ENCODE peak calls at places on chromosomes 16 and 17, in six cellular contexts. U is A549, T is HFF-Myc, M is GM12865, P is lower leg skin, J is fibroblast of lung. Z is an unnamed sample.
A peak's percentile ranks its signal among the peaks of the same experiment; 100 is the strongest.

GRCh38 chr17:49958723-49959122 is 10.3 kb upstream of the DLX4 start:
- DNase-seq in U (no peak), T (no peak), M (no peak), P (no peak), J (no peak), Z (no peak)

GRCh38 chr16:12178251-12178990 is 201.9 kb downstream of the SNX29 start:
- DNase-seq in U (no peak), T (no peak), M (no peak), P (no peak), J (peak; percentile 62), Z (no peak)

GRCh38 chr17:17759164-17759563 is 77.6 kb downstream of the SREBF1 start:
- DNase-seq in U (no peak), T (no peak), M (no peak), P (no peak), J (no peak), Z (no peak)

GRCh38 chr16:56193951-56194726 is 2.9 kb downstream of the GNAO1 start:
- DNase-seq in U (peak; percentile 53), T (no peak), M (peak; percentile 39), P (peak; percentile 93), J (peak; percentile 54), Z (peak; percentile 98)

GRCh38 chr17:67260051-67260987 is 15.3 kb upstream of the HELZ start:
- DNase-seq in U (peak; percentile 48), T (peak; percentile 38), M (peak; percentile 24), P (no peak), J (peak; percentile 95), Z (no peak)

GRCh38 chr17:35612924-35613521 is 25.9 kb downstream of the AP2B1 start:
- DNase-seq in U (peak; percentile 68), T (peak; percentile 15), M (peak; percentile 55), P (no peak), J (peak; percentile 76), Z (peak; percentile 30)

GRCh38 chr16:86534779-86535605 is 20.0 kb downstream of the MTHFSD start:
- DNase-seq in U (no peak), T (no peak), M (no peak), P (no peak), J (peak; percentile 21), Z (no peak)

GRCh38 chr17:50037321-50038107 is 18.4 kb upstream of the ITGA3 start:
- DNase-seq in U (peak; percentile 77), T (no peak), M (no peak), P (peak; percentile 84), J (peak; percentile 94), Z (no peak)

GRCh38 chr16:24776486-24777220 is 47.2 kb downstream of the TNRC6A start:
- DNase-seq in U (no peak), T (no peak), M (no peak), P (no peak), J (peak; percentile 37), Z (no peak)

DNA sequence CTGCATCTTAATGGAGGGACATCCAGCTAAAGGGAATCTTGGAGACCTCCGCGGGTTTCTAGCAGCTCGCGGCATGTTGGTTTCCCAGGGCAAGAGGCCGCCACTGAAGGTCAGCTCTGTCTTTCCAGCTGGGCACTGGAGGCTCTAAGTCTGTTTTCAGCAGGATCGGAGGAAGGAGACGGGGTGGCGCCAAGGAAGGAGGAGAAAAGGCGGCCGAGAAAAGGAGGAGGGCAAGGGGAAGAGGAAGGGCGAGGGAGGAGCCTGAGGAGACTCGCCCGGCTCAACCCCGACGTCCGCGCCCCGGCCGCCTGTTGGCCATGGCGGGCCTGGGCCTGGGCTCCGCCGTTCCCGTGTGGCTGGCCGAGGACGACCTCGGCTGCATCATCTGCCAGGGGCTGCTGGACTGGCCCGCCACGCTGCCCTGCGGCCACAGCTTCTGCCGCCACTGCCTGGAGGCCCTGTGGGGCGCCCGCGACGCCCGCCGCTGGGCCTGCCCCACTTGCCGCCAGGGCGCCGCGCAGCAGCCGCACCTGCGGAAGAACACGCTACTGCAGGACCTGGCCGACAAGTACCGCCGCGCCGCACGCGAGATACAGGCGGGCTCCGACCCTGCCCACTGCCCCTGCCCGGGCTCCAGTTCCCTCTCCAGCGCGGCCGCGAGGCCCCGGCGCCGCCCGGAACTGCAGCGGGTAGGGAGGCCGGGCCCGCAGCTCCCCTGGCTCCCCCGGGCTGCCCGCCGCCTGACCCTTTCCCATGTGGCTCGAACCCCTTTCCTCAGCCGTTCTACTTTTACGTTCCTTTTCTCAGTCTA is at the start of gene RNF135:
- DNase-seq in U (peak; percentile 95), T (peak; percentile 42), M (peak; percentile 90), P (peak; percentile 95), J (peak; percentile 86), Z (peak; percentile 67)
- TF ChIP-seq CTCF in U (no peak), T (peak; percentile 4), M (peak; percentile 17), P (no peak), J (peak; percentile 1), Z (peak; percentile 20)

DNA sequence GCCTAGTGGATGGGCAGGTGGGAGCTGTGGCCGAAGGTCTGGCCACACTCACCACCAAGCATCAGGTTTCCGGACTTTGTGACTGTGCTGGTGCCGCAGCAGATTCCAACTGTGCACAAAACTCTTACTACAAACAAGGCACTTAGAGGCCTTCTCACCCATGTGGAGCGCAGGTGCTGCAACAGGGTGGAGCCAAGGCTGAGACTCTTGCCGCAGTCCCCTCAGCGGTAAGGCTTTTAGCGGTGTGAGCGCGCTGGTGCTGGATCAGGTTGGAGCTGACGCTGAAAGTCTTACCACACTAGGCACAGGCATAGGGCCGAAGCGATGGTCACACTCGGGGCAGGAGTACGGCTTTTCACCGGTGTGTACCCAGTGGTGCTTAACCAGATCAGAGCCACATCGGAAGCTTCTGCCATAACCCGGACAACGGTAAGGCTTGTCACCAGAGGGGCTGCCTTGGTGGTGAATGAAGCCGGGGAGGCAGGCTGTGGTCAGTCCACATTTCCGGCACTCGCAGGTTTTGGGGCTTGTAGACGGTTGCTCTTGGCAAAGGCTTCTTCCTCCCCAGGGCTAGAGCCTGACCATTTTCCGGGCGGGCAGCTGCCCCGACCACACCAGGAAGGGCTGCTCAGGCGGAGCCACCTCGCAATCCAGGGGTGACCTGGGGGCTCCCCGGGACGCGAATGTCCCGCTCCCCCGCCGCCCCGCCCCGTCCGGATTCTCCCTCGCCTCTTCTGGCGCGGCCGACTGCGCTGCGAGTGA is 1.0 kb upstream of the ARMC5 start:
- DNase-seq in U (peak; percentile 60), T (peak; percentile 71), M (peak; percentile 82), P (peak; percentile 92), J (no peak), Z (peak; percentile 35)
- TF ChIP-seq CTCF in U (no peak), T (no peak), M (peak; percentile 21), P (no peak), J (no peak), Z (no peak)

GRCh38 chr16:80972611-80973010 is 34.1 kb downstream of the CMC2 start:
- DNase-seq in U (no peak), T (no peak), M (no peak), P (no peak), J (no peak), Z (no peak)

GRCh38 chr16:80968386-80969113 is 38.1 kb downstream of the CMC2 start:
- DNase-seq in U (peak; percentile 66), T (no peak), M (no peak), P (no peak), J (no peak), Z (no peak)

GRCh38 chr16:80966617-80967016 is 40.1 kb downstream of the CMC2 start:
- DNase-seq in U (no peak), T (no peak), M (no peak), P (no peak), J (no peak), Z (no peak)

GRCh38 chr16:80971814-80972213 is 34.9 kb downstream of the CMC2 start:
- DNase-seq in U (no peak), T (no peak), M (peak; percentile 42), P (no peak), J (no peak), Z (no peak)

GRCh38 chr16:80969114-80969484 is 37.6 kb downstream of the CMC2 start:
- DNase-seq in U (no peak), T (no peak), M (no peak), P (no peak), J (no peak), Z (no peak)
- TF ChIP-seq CTCF in U (no peak), T (no peak), M (no peak), P (no peak), J (no peak), Z (no peak)

DNA sequence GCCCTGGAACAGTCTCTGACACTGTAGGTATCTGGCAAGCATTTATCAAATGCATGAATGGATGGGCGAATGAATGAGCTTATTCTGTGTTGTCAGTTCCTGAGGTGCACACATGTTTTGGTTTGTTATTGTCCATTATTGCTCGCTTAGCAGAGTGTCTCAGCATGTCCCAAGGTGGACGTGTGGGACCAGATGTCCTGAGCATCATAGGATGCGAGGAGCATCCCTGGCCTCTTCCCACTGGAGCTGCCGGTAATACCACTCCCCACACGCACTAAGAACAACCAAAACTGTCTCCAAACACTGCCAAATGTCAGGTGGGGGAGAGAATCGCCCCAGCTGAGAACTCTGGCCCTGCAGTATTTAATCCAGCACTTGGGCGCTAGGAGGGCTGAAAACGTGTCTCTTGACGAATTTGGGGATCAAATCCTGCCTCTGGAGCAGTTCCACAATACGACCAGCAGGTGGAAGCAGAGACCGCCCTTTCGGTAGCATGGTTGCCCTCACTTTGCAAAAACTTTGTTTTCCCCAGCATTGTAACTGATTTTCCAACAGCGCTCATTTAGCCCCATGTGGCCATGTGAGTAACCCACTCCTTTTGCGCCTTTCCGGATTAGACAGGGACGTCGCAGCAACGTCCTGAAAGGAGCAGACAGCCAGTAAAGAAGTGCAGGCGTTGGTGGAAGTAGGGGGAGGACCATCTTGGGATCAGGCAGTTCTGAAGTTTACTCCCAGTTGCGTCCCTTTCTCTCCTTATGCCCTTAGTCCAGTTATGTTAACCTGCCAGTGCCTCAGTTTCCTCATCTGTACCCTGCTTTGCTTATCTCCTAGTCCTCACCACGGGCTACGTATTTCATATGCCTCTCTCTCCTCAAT is 22.7 kb downstream of the TMEM114 start:
- DNase-seq in U (peak; percentile 93), T (peak; percentile 87), M (peak; percentile 93), P (peak; percentile 91), J (peak; percentile 91), Z (peak; percentile 84)
- TF ChIP-seq CTCF in U (peak; percentile 99), T (peak; percentile 99), M (peak; percentile 97), P (peak; percentile 78), J (peak; percentile 98), Z (peak; percentile 98)

GRCh38 chr16:21302454-21302853 is 24.4 kb upstream of the CRYM start:
- DNase-seq in U (no peak), T (no peak), M (no peak), P (no peak), J (peak; percentile 6), Z (no peak)

GRCh38 chr16:21301168-21301894 is 23.2 kb upstream of the CRYM start:
- DNase-seq in U (peak; percentile 93), T (peak; percentile 52), M (peak; percentile 88), P (peak; percentile 97), J (peak; percentile 57), Z (peak; percentile 68)

GRCh38 chr16:21302898-21303528 is 24.9 kb upstream of the CRYM start:
- DNase-seq in U (peak; percentile 72), T (no peak), M (peak; percentile 57), P (no peak), J (peak; percentile 89), Z (no peak)

GRCh38 chr16:21300309-21301167 is 22.4 kb upstream of the CRYM start:
- DNase-seq in U (peak; percentile 99), T (peak; percentile 100), M (peak; percentile 94), P (peak; percentile 98), J (peak; percentile 100), Z (peak; percentile 85)

DNA sequence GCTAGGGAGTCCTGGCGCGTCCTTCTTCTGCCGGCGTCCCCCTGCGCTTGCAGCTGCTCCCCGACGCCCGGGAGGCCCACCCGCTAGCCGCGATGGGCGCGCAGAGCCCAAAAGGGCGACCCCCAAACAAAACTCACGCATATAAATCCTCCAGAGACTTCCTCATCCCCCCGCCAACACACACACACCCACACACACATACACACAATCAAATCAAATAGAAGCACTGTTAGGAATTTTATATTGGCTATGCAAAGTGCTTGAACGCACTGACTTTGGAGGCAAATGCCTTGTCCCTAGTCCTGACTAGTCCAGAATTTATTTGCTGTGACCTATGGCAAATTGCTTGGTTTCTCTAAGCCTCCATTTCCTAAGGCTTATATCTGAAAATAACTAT is 23.8 kb upstream of the CRYM start:
- DNase-seq in U (no peak), T (no peak), M (no peak), P (no peak), J (peak; percentile 28), Z (no peak)
- TF ChIP-seq CTCF in U (no peak), T (no peak), M (no peak), P (no peak), J (no peak), Z (no peak)

Z was measured in endothelial cell.